ENCODE peak calls at places on chromosomes 16 and 17, in four cellular contexts. One of them, this sample, is unnamed.
A peak's percentile ranks its signal among the peaks of the same experiment; 100 is the strongest.

GRCh38 chr17:77735341-77736206 is 222.9 kb upstream of the TNRC6C start:
- DNase-seq in Ammon's horn: peak; percentile 53
- DNase-seq in neural progenitor cell: peak; percentile 44
- DNase-seq in GM19239: no peak
- DNase-seq in this sample: peak; percentile 65

GRCh38 chr17:3879181-3879580 is 13.7 kb downstream of the CAMKK1 start:
- DNase-seq in GM19239: no peak
- DNase-seq in neural progenitor cell: peak; percentile 89
- DNase-seq in Ammon's horn: no peak
- DNase-seq in this sample: peak; percentile 55

GRCh38 chr16:13923703-13924298 is 3.8 kb downstream of the ERCC4 start:
- DNase-seq in Ammon's horn: peak; percentile 44
- DNase-seq in neural progenitor cell: peak; percentile 56
- DNase-seq in GM19239: peak; percentile 21
- DNase-seq in this sample: peak; percentile 51

GRCh38 chr17:2755941-2756724 is 6.7 kb upstream of the CCDC92B start:
- DNase-seq in neural progenitor cell: peak; percentile 86
- DNase-seq in Ammon's horn: no peak
- DNase-seq in GM19239: no peak
- DNase-seq in this sample: peak; percentile 73

GRCh38 chr17:43732961-43733360 is 25.6 kb downstream of the SOST start:
- DNase-seq in GM19239: no peak
- DNase-seq in Ammon's horn: no peak
- DNase-seq in neural progenitor cell: no peak
- DNase-seq in this sample: peak; percentile 92

GRCh38 chr17:35515027-35515426 is 22.5 kb downstream of the SLFN12L start:
- DNase-seq in Ammon's horn: no peak
- DNase-seq in GM19239: no peak
- DNase-seq in neural progenitor cell: no peak
- DNase-seq in this sample: no peak

GRCh38 chr17:2853111-2853721 is 57.0 kb downstream of the RAP1GAP2 start:
- DNase-seq in neural progenitor cell: peak; percentile 72
- DNase-seq in GM19239: no peak
- DNase-seq in Ammon's horn: no peak
- DNase-seq in this sample: peak; percentile 87

GRCh38 chr17:52233176-52233575 is 74.7 kb upstream of the CA10 start:
- DNase-seq in GM19239: no peak
- DNase-seq in Ammon's horn: no peak
- DNase-seq in neural progenitor cell: no peak
- DNase-seq in this sample: no peak

GRCh38 chr16:10940501-10941079 is 1.7 kb downstream of the DEXI start:
- DNase-seq in GM19239: no peak
- DNase-seq in Ammon's horn: no peak
- DNase-seq in neural progenitor cell: no peak
- DNase-seq in this sample: no peak

GRCh38 chr17:17435323-17435722 is 41.5 kb upstream of the MED9 start:
- DNase-seq in GM19239: no peak
- DNase-seq in neural progenitor cell: no peak
- DNase-seq in Ammon's horn: no peak
- DNase-seq in this sample: no peak

GRCh38 chr17:22217135-22217534 is 524.8 kb downstream of the KCNJ18 start:
- DNase-seq in neural progenitor cell: no peak
- DNase-seq in GM19239: no peak
- DNase-seq in Ammon's horn: no peak
- DNase-seq in this sample: peak; percentile 51

GRCh38 chr17:63679214-63679613 is 20.7 kb downstream of the LIMD2 start:
- DNase-seq in Ammon's horn: no peak
- DNase-seq in GM19239: no peak
- DNase-seq in neural progenitor cell: no peak
- DNase-seq in this sample: peak; percentile 71

GRCh38 chr17:64097196-64097936 is 32.6 kb downstream of the ERN1 start:
- DNase-seq in neural progenitor cell: no peak
- DNase-seq in GM19239: no peak
- DNase-seq in Ammon's horn: no peak
- DNase-seq in this sample: no peak

GRCh38 chr17:71071837-71072236 is 902.5 kb downstream of the KCNJ2 start:
- DNase-seq in neural progenitor cell: no peak
- DNase-seq in Ammon's horn: no peak
- DNase-seq in GM19239: no peak
- DNase-seq in this sample: peak; percentile 42

GRCh38 chr17:78329263-78330059 is 30.4 kb downstream of the SOCS3 start:
- DNase-seq in neural progenitor cell: no peak
- DNase-seq in Ammon's horn: no peak
- DNase-seq in GM19239: no peak
- DNase-seq in this sample: no peak

GRCh38 chr17:36755586-36755985 is 154.2 kb downstream of the MRM1 start:
- DNase-seq in neural progenitor cell: peak; percentile 70
- DNase-seq in GM19239: no peak
- DNase-seq in Ammon's horn: no peak
- DNase-seq in this sample: peak; percentile 77

GRCh38 chr16:72989203-72989991 is 58.5 kb downstream of the ZFHX3 start:
- DNase-seq in GM19239: no peak
- DNase-seq in neural progenitor cell: no peak
- DNase-seq in Ammon's horn: no peak
- DNase-seq in this sample: no peak